ENCODE peak calls at places on chromosome 11, in four cellular contexts. W is fibroblast of lung, C is pancreas, Y is Peyer's patch. O is an unnamed sample. For H3K9me3, the result is how much of the 10 kb centered on the place peaks cover.

GRCh38 chr11:34644669-34645406 is 23.9 kb downstream of the EHF start:
- DNase-seq in C (no peak), Y (no peak), W (peak), O (peak)

GRCh38 chr11:15783619-15784018 is 572.7 kb downstream of the SOX6 start:
- DNase-seq in W (no peak), Y (no peak), C (no peak), O (no peak)

GRCh38 chr11:66045177-66045639 is 3.8 kb downstream of the GAL3ST3 start:
- DNase-seq in W (peak), C (peak), Y (peak), O (peak)

GRCh38 chr11:18705651-18706281 is 7.2 kb downstream of the TMEM86A start:
- DNase-seq in C (peak), W (no peak), Y (peak), O (no peak)

GRCh38 chr11:86034710-86035109 is 34.2 kb downstream of the PICALM start:
- DNase-seq in C (no peak), W (no peak), Y (no peak), O (no peak)

GRCh38 chr11:27873664-27874063 is 173.4 kb upstream of the BDNF start:
- DNase-seq in W (no peak), C (no peak), Y (no peak), O (no peak)

GRCh38 chr11:108511851-108512474 is 13.8 kb upstream of the POGLUT3 start:
- DNase-seq in C (no peak), W (peak), Y (no peak), O (peak)

GRCh38 chr11:69002743-69003231 is 10.3 kb downstream of the MRGPRF start:
- DNase-seq in W (no peak), Y (no peak), C (peak), O (no peak)

GRCh38 chr11:48055292-48056132 is 75.2 kb downstream of the PTPRJ start:
- DNase-seq in C (no peak), W (no peak), Y (no peak), O (peak)

GRCh38 chr11:65766535-65766934 is 14.2 kb downstream of the AP5B1 start:
- DNase-seq in Y (no peak), C (no peak), W (peak), O (peak)

GRCh38 chr11:115244758-115245157 is 259.5 kb downstream of the CADM1 start:
- DNase-seq in W (no peak), Y (no peak), C (no peak), O (peak)

GRCh38 chr11:62445314-62445740 is 26.5 kb downstream of the SCGB1A1 start:
- DNase-seq in C (no peak), W (peak), Y (no peak), O (peak)

GRCh38 chr11:127056338-127056971 is 55.9 kb upstream of the KIRREL3 start:
- DNase-seq in Y (no peak), C (no peak), W (no peak), O (no peak)

GRCh38 chr11:27392715-27393114 is 29.7 kb upstream of the CCDC34 start:
- DNase-seq in Y (no peak), C (no peak), W (peak), O (peak)

GRCh38 chr11:82458777-82459176 is 274.9 kb downstream of the FAM181B start:
- DNase-seq in W (no peak), C (no peak), Y (no peak), O (no peak)

GRCh38 chr11:75508051-75508561 is 17.6 kb downstream of the GDPD5 start:
- DNase-seq in Y (no peak), W (no peak), C (no peak), O (no peak)

GRCh38 chr11:119529936-119530335 is 107.0 kb upstream of the THY1 start:
- DNase-seq in W (no peak), Y (no peak), C (no peak), O (no peak)

GRCh38 chr11:115127790-115128189 is 376.4 kb downstream of the CADM1 start:
- DNase-seq in W (no peak), C (no peak), Y (no peak), O (no peak)

GRCh38 chr11:132586801-132587200 is 945.5 kb downstream of the OPCML start:
- DNase-seq in C (no peak), Y (no peak), W (peak), O (peak)
- H3K9me3 ChIP-seq in C (under half), Y (under half), W (under half), O (under half)

DNA sequence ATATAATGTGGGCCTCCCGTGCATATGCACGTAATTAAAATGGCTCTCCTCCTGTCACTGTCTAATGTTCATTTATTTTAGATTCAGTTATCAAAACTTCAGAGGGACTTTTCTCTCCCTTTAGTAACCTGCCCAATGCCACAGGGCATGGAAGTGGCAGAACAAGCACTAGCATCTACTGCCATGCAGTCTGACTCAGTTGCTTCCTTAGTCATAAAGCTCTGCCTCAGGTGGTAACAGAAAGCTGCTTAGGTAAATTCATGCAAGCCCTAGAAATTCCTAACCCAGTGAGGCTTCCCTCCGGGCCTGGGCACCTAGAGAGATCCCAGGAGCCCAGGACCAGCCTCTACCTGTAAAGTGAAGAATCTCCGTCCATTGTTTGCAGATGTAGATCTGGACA is 8.9 kb downstream of the PRPF19 start:
- DNase-seq in C (no peak), Y (no peak), W (no peak), O (no peak)
- H3K4me3 ChIP-seq in C (no peak), Y (no peak), W (no peak), O (no peak)

GRCh38 chr11:122187373-122188165 is 71.6 kb upstream of the BLID start:
- DNase-seq in W (no peak), Y (no peak), C (no peak), O (no peak)
- H3K9me3 ChIP-seq in W (under half), Y (under half), C (under half), O (under half)

GRCh38 chr11:134727204-134727603 is 315.2 kb upstream of the B3GAT1 start:
- DNase-seq in W (no peak), Y (no peak), C (no peak), O (no peak)
- H3K4me3 ChIP-seq in W (no peak), Y (no peak), C (no peak), O (no peak)

O was measured in astrocyte.